ENCODE peak calls at places on chromosomes 3 and 15, in six cellular contexts. One of them, this sample, is unnamed.
A peak's percentile ranks its signal among the peaks of the same experiment; 100 is the strongest.

GRCh38 chr3:38454179-38454883 is 641 bp downstream of the ACVR2B start:
- DNase-seq in brain microvascular endothelial cell: no peak
- DNase-seq in fibroblast of lung: peak; percentile 19
- DNase-seq in CD8-positive, alpha-beta memory T cell: no peak
- DNase-seq in epithelial cell of proximal tubule: no peak
- DNase-seq in iPS DF 6.9: no peak
- DNase-seq in this sample: no peak

GRCh38 chr15:25860885-25861866 is 2.0 kb downstream of the ATP10A start:
- DNase-seq in CD8-positive, alpha-beta memory T cell: no peak
- DNase-seq in fibroblast of lung: no peak
- DNase-seq in brain microvascular endothelial cell: no peak
- DNase-seq in iPS DF 6.9: no peak
- DNase-seq in epithelial cell of proximal tubule: no peak
- DNase-seq in this sample: no peak

GRCh38 chr3:106611841-106612240 is 743.0 kb upstream of the CBLB start:
- DNase-seq in CD8-positive, alpha-beta memory T cell: no peak
- DNase-seq in epithelial cell of proximal tubule: no peak
- DNase-seq in brain microvascular endothelial cell: no peak
- DNase-seq in iPS DF 6.9: no peak
- DNase-seq in fibroblast of lung: peak; percentile 34
- DNase-seq in this sample: no peak

GRCh38 chr3:55362206-55362960 is 124.7 kb downstream of the WNT5A start:
- DNase-seq in fibroblast of lung: no peak
- DNase-seq in epithelial cell of proximal tubule: no peak
- DNase-seq in brain microvascular endothelial cell: peak; percentile 3
- DNase-seq in iPS DF 6.9: no peak
- DNase-seq in CD8-positive, alpha-beta memory T cell: no peak
- DNase-seq in this sample: no peak

GRCh38 chr3:115113367-115113766 is 33.7 kb downstream of the ZBTB20 start:
- DNase-seq in fibroblast of lung: peak; percentile 62
- DNase-seq in brain microvascular endothelial cell: peak; percentile 47
- DNase-seq in CD8-positive, alpha-beta memory T cell: no peak
- DNase-seq in epithelial cell of proximal tubule: no peak
- DNase-seq in iPS DF 6.9: no peak
- DNase-seq in this sample: peak; percentile 56

GRCh38 chr3:30661107-30661873 is 54.9 kb downstream of the TGFBR2 start:
- DNase-seq in CD8-positive, alpha-beta memory T cell: no peak
- DNase-seq in epithelial cell of proximal tubule: no peak
- DNase-seq in iPS DF 6.9: no peak
- DNase-seq in brain microvascular endothelial cell: no peak
- DNase-seq in fibroblast of lung: no peak
- DNase-seq in this sample: no peak

GRCh38 chr15:60005352-60006202 is 1.5 kb downstream of the FOXB1 start:
- DNase-seq in fibroblast of lung: no peak
- DNase-seq in epithelial cell of proximal tubule: no peak
- DNase-seq in iPS DF 6.9: no peak
- DNase-seq in brain microvascular endothelial cell: no peak
- DNase-seq in CD8-positive, alpha-beta memory T cell: no peak
- DNase-seq in this sample: no peak

GRCh38 chr15:84833447-84833846 is 16.3 kb downstream of the ALPK3 start:
- DNase-seq in CD8-positive, alpha-beta memory T cell: no peak
- DNase-seq in iPS DF 6.9: no peak
- DNase-seq in brain microvascular endothelial cell: peak; percentile 47
- DNase-seq in epithelial cell of proximal tubule: no peak
- DNase-seq in fibroblast of lung: peak; percentile 31
- DNase-seq in this sample: no peak

GRCh38 chr15:88232771-88233170 is 23.8 kb downstream of the NTRK3 start:
- DNase-seq in CD8-positive, alpha-beta memory T cell: no peak
- DNase-seq in epithelial cell of proximal tubule: no peak
- DNase-seq in brain microvascular endothelial cell: no peak
- DNase-seq in iPS DF 6.9: no peak
- DNase-seq in fibroblast of lung: no peak
- DNase-seq in this sample: no peak

GRCh38 chr3:12662593-12663310 is 1.2 kb downstream of the RAF1 start:
- DNase-seq in fibroblast of lung: peak; percentile 45
- DNase-seq in brain microvascular endothelial cell: no peak
- DNase-seq in epithelial cell of proximal tubule: no peak
- DNase-seq in iPS DF 6.9: no peak
- DNase-seq in CD8-positive, alpha-beta memory T cell: peak; percentile 23
- DNase-seq in this sample: no peak

GRCh38 chr3:102415553-102415952 is 19.3 kb upstream of the ZPLD1 start:
- DNase-seq in fibroblast of lung: peak; percentile 37
- DNase-seq in brain microvascular endothelial cell: no peak
- DNase-seq in iPS DF 6.9: no peak
- DNase-seq in CD8-positive, alpha-beta memory T cell: no peak
- DNase-seq in epithelial cell of proximal tubule: no peak
- DNase-seq in this sample: no peak

GRCh38 chr3:45112939-45113338 is 33.2 kb downstream of the CDCP1 start:
- DNase-seq in epithelial cell of proximal tubule: no peak
- DNase-seq in fibroblast of lung: peak; percentile 83
- DNase-seq in CD8-positive, alpha-beta memory T cell: no peak
- DNase-seq in iPS DF 6.9: no peak
- DNase-seq in brain microvascular endothelial cell: no peak
- DNase-seq in this sample: peak; percentile 85

GRCh38 chr3:59245300-59245878 is 195.6 kb upstream of the CFAP20DC start:
- DNase-seq in brain microvascular endothelial cell: no peak
- DNase-seq in fibroblast of lung: no peak
- DNase-seq in epithelial cell of proximal tubule: no peak
- DNase-seq in iPS DF 6.9: no peak
- DNase-seq in CD8-positive, alpha-beta memory T cell: no peak
- DNase-seq in this sample: no peak

GRCh38 chr3:17931121-17931520 is 188.7 kb upstream of the TBC1D5 start:
- DNase-seq in fibroblast of lung: no peak
- DNase-seq in iPS DF 6.9: no peak
- DNase-seq in CD8-positive, alpha-beta memory T cell: no peak
- DNase-seq in epithelial cell of proximal tubule: no peak
- DNase-seq in brain microvascular endothelial cell: no peak
- DNase-seq in this sample: no peak

GRCh38 chr3:4765212-4765611 is 214.0 kb upstream of the BHLHE40 start:
- DNase-seq in CD8-positive, alpha-beta memory T cell: no peak
- DNase-seq in brain microvascular endothelial cell: no peak
- DNase-seq in fibroblast of lung: no peak
- DNase-seq in epithelial cell of proximal tubule: no peak
- DNase-seq in iPS DF 6.9: no peak
- DNase-seq in this sample: no peak

DNA sequence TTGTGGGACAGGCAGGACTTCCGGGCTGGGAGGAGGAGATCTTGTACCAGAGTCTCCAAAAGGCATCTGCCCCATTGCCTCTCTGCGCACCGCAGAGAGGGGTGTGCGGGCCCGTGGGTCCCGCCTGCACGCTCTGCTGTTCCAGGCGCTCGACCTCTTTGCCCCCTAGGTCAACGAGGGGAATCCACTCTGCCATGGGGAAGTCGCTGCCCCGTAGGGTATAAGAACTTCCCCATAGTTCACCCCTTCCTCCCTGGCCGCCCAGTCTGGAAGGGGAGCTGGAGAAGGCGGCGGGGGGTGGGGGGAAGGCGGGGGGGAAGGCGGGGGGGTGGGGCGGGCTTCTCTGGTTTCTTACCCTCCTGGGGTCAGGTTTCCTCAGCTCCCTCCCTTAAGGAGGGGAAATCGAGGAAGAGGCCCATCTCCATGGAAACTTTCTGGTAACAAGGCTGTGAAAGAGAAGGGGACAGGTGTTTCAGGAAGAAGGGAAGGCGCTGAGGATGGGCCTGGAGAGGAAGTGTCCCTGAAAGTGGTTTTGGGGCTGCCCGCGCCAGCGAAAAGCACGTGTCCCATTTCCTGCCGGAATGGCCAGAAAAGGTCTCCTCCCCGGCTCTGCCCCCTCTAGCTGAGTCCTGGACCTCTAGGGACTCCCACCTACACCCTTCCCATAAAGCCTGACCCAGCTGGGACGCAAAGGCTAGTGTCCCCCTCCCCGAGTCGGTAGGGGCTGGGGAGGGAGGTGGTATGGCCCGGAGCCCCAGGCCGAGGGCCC is 27.5 kb downstream of the NR1I2 start:
- DNase-seq in fibroblast of lung: no peak
- DNase-seq in brain microvascular endothelial cell: no peak
- DNase-seq in iPS DF 6.9: no peak
- DNase-seq in epithelial cell of proximal tubule: no peak
- DNase-seq in CD8-positive, alpha-beta memory T cell: no peak
- DNase-seq in this sample: no peak
- H3K4me3 ChIP-seq in fibroblast of lung: peak overlapping the region; percentile 43
- H3K4me3 ChIP-seq in brain microvascular endothelial cell: peak overlapping the region; percentile 55
- H3K4me3 ChIP-seq in iPS DF 6.9: no peak overlapping the region
- H3K4me3 ChIP-seq in epithelial cell of proximal tubule: peak overlapping the region; percentile 60
- H3K4me3 ChIP-seq in CD8-positive, alpha-beta memory T cell: peak overlapping the region; percentile 70
- H3K4me3 ChIP-seq in this sample: peak overlapping the region; percentile 42

DNA sequence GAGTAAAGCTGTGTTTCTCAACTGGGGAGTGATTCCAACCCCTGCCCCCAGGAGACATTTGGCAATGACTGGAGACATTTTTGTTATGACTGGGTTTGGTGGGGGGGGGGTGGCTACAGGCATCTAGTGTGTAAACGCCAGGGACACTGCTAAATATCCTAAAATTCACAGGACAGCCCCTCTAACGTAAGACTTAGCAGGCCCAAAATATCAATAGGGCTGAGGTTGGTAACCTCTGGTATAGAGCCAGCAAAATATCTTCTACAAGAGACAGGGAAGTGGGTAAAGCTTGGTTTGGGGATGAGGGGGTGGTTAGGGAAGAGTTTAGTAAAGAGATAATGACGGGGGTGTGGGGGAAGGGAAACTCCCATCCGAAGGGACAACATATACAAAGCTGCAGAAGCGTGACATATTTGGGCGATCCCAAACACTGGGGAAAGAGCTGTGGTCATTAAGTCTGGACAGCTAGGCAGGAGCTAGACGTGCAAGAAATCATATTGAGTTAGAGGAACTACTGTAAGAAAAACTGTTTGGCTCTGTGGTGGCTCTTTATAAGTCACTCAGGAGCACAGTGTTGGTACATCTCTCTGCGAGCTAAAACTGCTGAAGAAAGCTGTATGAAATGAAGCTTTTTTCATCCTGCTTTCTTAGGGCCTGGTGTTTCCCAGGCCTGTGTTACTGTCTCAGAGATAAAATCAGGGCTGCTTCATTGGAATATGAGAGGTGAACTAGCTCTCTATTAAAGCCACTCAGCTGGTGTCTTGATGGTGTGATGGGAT is 657 bp upstream of the TRIM69 start:
- DNase-seq in fibroblast of lung: peak; percentile 17
- DNase-seq in iPS DF 6.9: no peak
- DNase-seq in CD8-positive, alpha-beta memory T cell: no peak
- DNase-seq in epithelial cell of proximal tubule: no peak
- DNase-seq in brain microvascular endothelial cell: no peak
- DNase-seq in this sample: no peak
- H3K4me3 ChIP-seq in fibroblast of lung: no peak overlapping the region
- H3K4me3 ChIP-seq in iPS DF 6.9: no peak overlapping the region
- H3K4me3 ChIP-seq in CD8-positive, alpha-beta memory T cell: peak overlapping the region; percentile 62
- H3K4me3 ChIP-seq in epithelial cell of proximal tubule: no peak overlapping the region
- H3K4me3 ChIP-seq in brain microvascular endothelial cell: no peak overlapping the region
- H3K4me3 ChIP-seq in this sample: no peak overlapping the region

DNA sequence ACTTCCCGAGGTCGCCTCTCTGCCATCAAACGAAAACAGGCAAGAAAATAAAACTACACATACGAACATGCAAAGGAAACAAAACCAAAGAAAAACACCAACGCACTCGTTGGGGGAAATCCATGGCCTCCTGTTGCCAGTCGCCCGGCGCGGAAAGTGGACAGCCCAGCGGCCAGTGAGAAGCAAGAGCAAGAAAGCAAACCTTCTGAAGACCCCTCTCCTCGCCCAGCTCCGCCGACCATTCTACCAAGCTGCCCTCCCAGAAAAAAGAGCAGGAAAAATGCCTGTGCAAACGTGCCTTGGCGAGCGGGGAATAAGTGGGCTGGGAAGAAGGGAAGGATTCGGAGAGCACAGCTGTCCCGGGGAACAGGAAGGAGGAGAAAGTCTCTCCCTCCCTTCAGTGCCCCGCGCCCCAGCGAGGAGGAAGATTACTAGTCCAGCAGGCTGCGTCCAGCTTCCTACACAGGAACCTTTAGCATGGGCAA is 802 bp upstream of the NECTIN3 start:
- DNase-seq in CD8-positive, alpha-beta memory T cell: no peak
- DNase-seq in epithelial cell of proximal tubule: peak; percentile 30
- DNase-seq in brain microvascular endothelial cell: peak; percentile 74
- DNase-seq in fibroblast of lung: no peak
- DNase-seq in iPS DF 6.9: no peak
- DNase-seq in this sample: no peak
- H3K4me3 ChIP-seq in CD8-positive, alpha-beta memory T cell: peak overlapping the region; percentile 79
- H3K4me3 ChIP-seq in epithelial cell of proximal tubule: peak overlapping the region; percentile 75
- H3K4me3 ChIP-seq in brain microvascular endothelial cell: peak overlapping the region; percentile 86
- H3K4me3 ChIP-seq in fibroblast of lung: peak overlapping the region; percentile 92
- H3K4me3 ChIP-seq in iPS DF 6.9: peak overlapping the region; percentile 96
- H3K4me3 ChIP-seq in this sample: peak overlapping the region; percentile 89

DNA sequence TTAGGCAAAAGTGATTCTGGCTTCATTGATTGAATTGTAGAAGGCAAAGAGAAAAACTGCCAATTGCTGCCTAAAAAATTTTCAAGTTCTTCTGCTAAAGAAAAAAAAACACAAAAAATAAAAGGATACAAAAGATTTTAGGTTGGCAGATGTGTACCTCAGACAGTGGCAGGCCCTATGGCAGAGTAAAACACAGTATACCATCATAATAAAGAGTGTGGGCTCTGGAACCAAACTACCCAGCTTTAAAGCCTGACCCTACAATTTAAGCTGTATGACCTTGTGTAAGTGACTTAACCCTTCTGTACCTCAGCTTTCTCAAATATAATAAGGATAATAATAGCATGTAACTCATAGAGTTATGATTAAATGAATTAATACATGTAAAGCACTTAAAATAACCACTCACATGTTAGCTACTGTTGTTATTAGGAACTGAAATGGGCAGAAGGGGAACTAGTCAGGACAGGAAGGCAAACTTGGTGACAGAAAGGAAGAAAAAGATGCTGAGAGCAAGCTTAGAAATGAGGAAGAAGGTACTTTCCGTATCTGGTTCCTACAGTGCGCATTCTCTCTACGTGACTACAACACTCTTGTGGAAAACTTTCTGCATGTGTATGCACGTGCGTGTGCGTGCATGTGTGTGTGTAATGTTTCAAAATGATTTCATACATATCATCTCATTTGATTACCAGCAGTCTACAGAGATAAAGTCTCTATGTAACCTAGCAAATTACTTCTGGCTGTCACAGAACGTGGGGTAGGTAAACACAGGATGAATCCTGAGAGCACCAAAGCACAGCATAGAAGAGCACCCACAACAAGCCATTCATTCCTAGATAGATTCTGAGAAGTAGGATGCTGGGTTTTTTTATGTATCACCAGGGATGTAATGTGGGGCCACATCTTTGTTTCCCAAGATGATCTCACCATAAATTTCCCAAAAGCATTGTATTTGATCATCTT is 13.7 kb upstream of the GATM start:
- DNase-seq in CD8-positive, alpha-beta memory T cell: no peak
- DNase-seq in epithelial cell of proximal tubule: no peak
- DNase-seq in brain microvascular endothelial cell: no peak
- DNase-seq in iPS DF 6.9: no peak
- DNase-seq in fibroblast of lung: no peak
- DNase-seq in this sample: no peak
- H3K4me3 ChIP-seq in CD8-positive, alpha-beta memory T cell: no peak overlapping the region
- H3K4me3 ChIP-seq in epithelial cell of proximal tubule: no peak overlapping the region
- H3K4me3 ChIP-seq in brain microvascular endothelial cell: no peak overlapping the region
- H3K4me3 ChIP-seq in iPS DF 6.9: no peak overlapping the region
- H3K4me3 ChIP-seq in fibroblast of lung: no peak overlapping the region
- H3K4me3 ChIP-seq in this sample: no peak overlapping the region

GRCh38 chr15:33400941-33401340 is 90.2 kb downstream of the RYR3 start:
- DNase-seq in CD8-positive, alpha-beta memory T cell: no peak
- DNase-seq in brain microvascular endothelial cell: no peak
- DNase-seq in fibroblast of lung: no peak
- DNase-seq in epithelial cell of proximal tubule: no peak
- DNase-seq in iPS DF 6.9: no peak
- DNase-seq in this sample: no peak
- H3K4me3 ChIP-seq in CD8-positive, alpha-beta memory T cell: no peak overlapping the region
- H3K4me3 ChIP-seq in brain microvascular endothelial cell: no peak overlapping the region
- H3K4me3 ChIP-seq in fibroblast of lung: no peak overlapping the region
- H3K4me3 ChIP-seq in epithelial cell of proximal tubule: no peak overlapping the region
- H3K4me3 ChIP-seq in iPS DF 6.9: no peak overlapping the region
- H3K4me3 ChIP-seq in this sample: no peak overlapping the region